ENCODE peak calls at places on chromosomes 5 and 9, in eight cellular contexts. L is breast epithelium, Y is posterior cingulate gyrus, X is left ventricle myocardium inferior, M is fibroblast of the aortic adventitia, W is GM20000, Z is SIG-M5, V is progenitor cell of endocrine pancreas. B is an unnamed sample.

GRCh38 chr5:11251242-11251641 is 490.2 kb upstream of the DAP start:
- DNase-seq in X (no peak), L (no peak), Y (no peak), V (no peak), Z (no peak), M (no peak), W (no peak), B (no peak)

GRCh38 chr5:9265391-9266287 is 280.2 kb downstream of the SEMA5A start:
- DNase-seq in V (no peak), L (peak; percentile 85), M (peak; percentile 69), Z (no peak), W (no peak), X (peak; percentile 36), Y (no peak), B (peak; percentile 84)

GRCh38 chr5:149212203-149212951 is 59.3 kb upstream of the AFAP1L1 start:
- DNase-seq in W (no peak), Y (no peak), M (peak; percentile 99), V (no peak), L (no peak), X (no peak), Z (no peak), B (peak; percentile 98)

GRCh38 chr5:123084730-123085605 is 4.1 kb upstream of the PRDM6 start:
- DNase-seq in Y (no peak), M (no peak), V (no peak), W (no peak), Z (no peak), L (no peak), X (no peak), B (no peak)

GRCh38 chr5:74945561-74946165 is 79.5 kb upstream of the FAM169A start:
- DNase-seq in X (no peak), L (no peak), Z (no peak), W (peak; percentile 14), Y (no peak), V (no peak), M (no peak), B (no peak)

GRCh38 chr9:125990793-125991220 is 243.6 kb downstream of the PBX3 start:
- DNase-seq in X (no peak), Z (no peak), W (no peak), M (no peak), V (no peak), Y (no peak), L (no peak), B (no peak)

GRCh38 chr5:59174248-59174844 is 591.5 kb downstream of the RAB3C start:
- DNase-seq in X (no peak), L (no peak), V (no peak), M (peak; percentile 86), W (no peak), Y (no peak), Z (no peak), B (peak; percentile 59)

GRCh38 chr5:54754420-54754819 is 231.0 kb downstream of the ESM1 start:
- DNase-seq in Z (no peak), W (no peak), Y (no peak), V (no peak), L (no peak), M (no peak), X (no peak), B (no peak)

GRCh38 chr9:112194969-112195431 is 19.9 kb upstream of the SUSD1 start:
- DNase-seq in Y (no peak), M (peak; percentile 81), V (no peak), X (no peak), L (no peak), Z (no peak), W (no peak), B (no peak)

GRCh38 chr5:120464627-120465280 is 654 bp downstream of the PRR16 start:
- DNase-seq in L (no peak), Y (no peak), V (no peak), X (peak; percentile 57), W (peak; percentile 44), M (peak; percentile 66), Z (no peak), B (no peak)

GRCh38 chr5:180853121-180853520 is 8.0 kb downstream of the ZFP62 start:
- DNase-seq in L (no peak), M (no peak), Z (no peak), X (no peak), W (no peak), Y (no peak), V (no peak), B (no peak)

GRCh38 chr9:110797611-110798010 is 129.0 kb downstream of the MUSK start:
- DNase-seq in Y (no peak), L (no peak), X (no peak), V (no peak), Z (no peak), M (peak; percentile 63), W (no peak), B (peak; percentile 69)

GRCh38 chr9:114153761-114154596 is 1.4 kb upstream of the COL27A1 start:
- DNase-seq in X (no peak), V (peak; percentile 59), W (no peak), L (no peak), Y (no peak), Z (no peak), M (no peak), B (no peak)

GRCh38 chr5:168047043-168047668 is 244.3 kb upstream of the WWC1 start:
- DNase-seq in M (peak; percentile 29), W (peak; percentile 27), V (peak; percentile 24), Z (no peak), X (no peak), Y (no peak), L (peak; percentile 31), B (no peak)

GRCh38 chr9:91320299-91320698 is 41.4 kb downstream of the AUH start:
- DNase-seq in X (no peak), Y (no peak), W (no peak), M (no peak), L (no peak), V (no peak), Z (no peak), B (no peak)

GRCh38 chr9:22257026-22257425 is 189.6 kb upstream of the DMRTA1 start:
- DNase-seq in W (no peak), Y (no peak), L (no peak), Z (no peak), V (no peak), M (no peak), X (no peak), B (no peak)

GRCh38 chr9:116525611-116526010 is 161.5 kb upstream of the TRIM32 start:
- DNase-seq in Y (no peak), M (no peak), X (no peak), V (no peak), Z (no peak), W (no peak), L (no peak), B (no peak)

GRCh38 chr5:60972225-60972624 is 27.2 kb downstream of the NDUFAF2 start:
- DNase-seq in Z (no peak), X (no peak), Y (no peak), W (no peak), L (no peak), V (no peak), M (no peak), B (no peak)

GRCh38 chr9:27569406-27569805 is 3.9 kb downstream of the C9orf72 start:
- DNase-seq in X (no peak), M (no peak), Y (no peak), W (no peak), Z (no peak), L (no peak), V (no peak), B (no peak)

GRCh38 chr5:32446660-32447059 is 2.1 kb upstream of the ZFR start:
- DNase-seq in L (no peak), Z (no peak), X (no peak), M (no peak), W (peak; percentile 59), V (no peak), Y (no peak), B (no peak)

GRCh38 chr9:131640438-131641181 is 95.3 kb downstream of the PRRT1B start:
- DNase-seq in Y (no peak), M (no peak), Z (no peak), W (no peak), L (no peak), V (no peak), X (no peak), B (no peak)

GRCh38 chr5:81924467-81924866 is 47.4 kb upstream of the ATG10 start:
- DNase-seq in L (no peak), X (peak; percentile 41), M (no peak), Z (no peak), Y (no peak), V (no peak), W (no peak), B (no peak)

GRCh38 chr5:73280821-73281746 is 108.1 kb downstream of the TMEM174 start:
- DNase-seq in Y (no peak), Z (no peak), L (peak; percentile 74), V (no peak), X (no peak), M (peak; percentile 70), W (no peak), B (peak; percentile 28)

GRCh38 chr5:1975898-1976765 is 93.4 kb upstream of the IRX4 start:
- DNase-seq in Z (no peak), X (no peak), W (no peak), V (no peak), Y (no peak), M (peak; percentile 38), L (no peak), B (no peak)

GRCh38 chr5:163089926-163090325 is 347.5 kb upstream of the CCNG1 start:
- DNase-seq in V (no peak), Z (no peak), Y (no peak), M (no peak), W (no peak), L (no peak), X (no peak), B (no peak)

GRCh38 chr9:121992571-121993212 is 100.4 kb downstream of the TTLL11 start:
- DNase-seq in W (peak; percentile 65), Z (no peak), V (peak; percentile 16), M (peak; percentile 89), Y (peak; percentile 43), L (peak; percentile 69), X (peak; percentile 49), B (peak; percentile 21)

GRCh38 chr9:130424781-130425310 is 19.9 kb upstream of the ASS1 start:
- DNase-seq in L (no peak), Z (no peak), M (no peak), W (no peak), X (no peak), Y (no peak), V (no peak), B (no peak)

GRCh38 chr5:200985-201384 is 9.7 kb downstream of the LRRC14B start:
- DNase-seq in Y (no peak), X (no peak), L (no peak), V (no peak), W (no peak), M (no peak), Z (no peak), B (no peak)

GRCh38 chr5:71482132-71482531 is 26.7 kb downstream of the BDP1 start:
- DNase-seq in W (no peak), L (no peak), V (no peak), M (peak; percentile 55), X (no peak), Y (no peak), Z (no peak), B (no peak)

GRCh38 chr5:56763711-56764466 is 51.5 kb upstream of the MAP3K1 start:
- DNase-seq in L (peak; percentile 64), M (no peak), Z (peak; percentile 91), W (no peak), X (no peak), Y (no peak), V (no peak), B (no peak)

GRCh38 chr9:16309350-16310271 is 560.9 kb downstream of the BNC2 start:
- DNase-seq in X (peak; percentile 41), Z (no peak), L (no peak), M (peak; percentile 76), W (no peak), V (no peak), Y (no peak), B (no peak)

GRCh38 chr5:160271396-160271795 is 41.0 kb downstream of the CCNJL start:
- DNase-seq in Y (no peak), L (no peak), M (no peak), Z (no peak), X (no peak), V (no peak), W (no peak), B (no peak)

GRCh38 chr9:4287386-4287785 is 12.5 kb downstream of the GLIS3 start:
- DNase-seq in L (no peak), M (no peak), X (no peak), Y (no peak), Z (no peak), W (no peak), V (no peak), B (no peak)

GRCh38 chr5:140365941-140366340 is 5.9 kb downstream of the SLC4A9 start:
- DNase-seq in L (no peak), Y (no peak), W (peak; percentile 1), X (no peak), V (no peak), M (no peak), Z (no peak), B (no peak)